ENCODE peak calls at places on chromosomes 3 and 15, in ten cellular contexts. U is ovary, H is left ventricle myocardium inferior, A is GM23338, C is pancreas, X is cardiac muscle cell, N is esophagus squamous epithelium, T is right cardiac atrium, Q is neural progenitor cell, O is fibroblast of pulmonary artery. Z is an unnamed sample.

GRCh38 chr3:46648096-46648495 is 35.8 kb downstream of the FAM240A start:
- DNase-seq in H (no peak), U (no peak), X (no peak), A (no peak), T (no peak), Q (no peak), C (no peak), O (no peak), N (no peak), Z (no peak)

GRCh38 chr15:92902020-92902419 is 1.9 kb downstream of the CHD2 start:
- DNase-seq in O (no peak), A (no peak), H (no peak), N (no peak), U (no peak), C (no peak), X (no peak), T (no peak), Q (no peak), Z (no peak)

GRCh38 chr3:61991706-61992105 is 381.6 kb downstream of the FEZF2 start:
- DNase-seq in N (no peak), Q (no peak), T (no peak), O (no peak), H (no peak), U (no peak), A (no peak), C (no peak), X (no peak), Z (no peak)

GRCh38 chr3:8485141-8485840 is 16.3 kb upstream of the LMCD1 start:
- DNase-seq in N (no peak), T (no peak), O (no peak), U (no peak), X (no peak), Q (no peak), H (no peak), A (no peak), C (no peak), Z (no peak)

GRCh38 chr3:149134560-149134959 is 5.1 kb downstream of the HPS3 start:
- DNase-seq in Q (no peak), T (no peak), X (no peak), C (no peak), N (no peak), O (peak; percentile 20), H (no peak), U (no peak), A (no peak), Z (no peak)

GRCh38 chr3:12687948-12688347 is 24.0 kb upstream of the RAF1 start:
- DNase-seq in C (no peak), Q (no peak), T (no peak), U (no peak), N (no peak), X (no peak), A (no peak), O (no peak), H (no peak), Z (no peak)

GRCh38 chr3:140630366-140630765 is 47.5 kb upstream of the TRIM42 start:
- DNase-seq in Q (no peak), O (no peak), N (no peak), U (no peak), H (no peak), T (no peak), A (no peak), C (no peak), X (no peak), Z (no peak)

GRCh38 chr15:52780172-52780980 is 9.8 kb downstream of the ONECUT1 start:
- DNase-seq in Q (peak; percentile 73), N (no peak), H (peak; percentile 55), C (peak; percentile 86), A (peak; percentile 77), X (peak; percentile 68), T (peak; percentile 46), O (peak; percentile 66), U (no peak), Z (peak; percentile 43)

GRCh38 chr15:83164409-83165404 is 42.9 kb downstream of the HDGFL3 start:
- DNase-seq in U (no peak), H (no peak), A (no peak), C (no peak), O (peak; percentile 55), Q (no peak), X (no peak), T (no peak), N (no peak), Z (no peak)

GRCh38 chr15:56366211-56366610 is 985 bp downstream of the TEX9 start:
- DNase-seq in A (peak; percentile 36), Q (peak; percentile 5), O (no peak), C (no peak), U (no peak), T (no peak), N (no peak), H (no peak), X (no peak), Z (no peak)

GRCh38 chr3:18562364-18563154 is 137.4 kb upstream of the SATB1 start:
- DNase-seq in O (no peak), T (no peak), N (no peak), C (no peak), X (no peak), Q (no peak), H (no peak), U (no peak), A (no peak), Z (no peak)

GRCh38 chr15:86650084-86650483 is 570.4 kb downstream of the AGBL1 start:
- DNase-seq in C (no peak), O (no peak), A (no peak), H (no peak), U (no peak), T (no peak), N (no peak), X (no peak), Q (no peak), Z (no peak)

GRCh38 chr15:90716317-90716975 is 700 bp upstream of the BLM start:
- DNase-seq in X (no peak), H (no peak), Q (no peak), U (no peak), C (no peak), A (peak; percentile 8), N (no peak), O (peak; percentile 16), T (no peak), Z (no peak)

GRCh38 chr15:101170568-101171350 is 81.1 kb downstream of the CHSY1 start:
- DNase-seq in X (no peak), O (peak; percentile 74), H (no peak), A (no peak), N (no peak), C (no peak), Q (no peak), U (no peak), T (peak; percentile 72), Z (no peak)

GRCh38 chr15:89799011-89799924 is 15.4 kb downstream of the ANPEP start:
- DNase-seq in Q (no peak), C (peak; percentile 53), A (no peak), H (no peak), N (no peak), X (no peak), O (no peak), U (no peak), T (no peak), Z (no peak)

GRCh38 chr15:75131269-75131643 is 70.4 kb upstream of the C15orf39 start:
- DNase-seq in C (no peak), U (no peak), N (no peak), T (no peak), X (no peak), Q (no peak), H (no peak), O (no peak), A (no peak), Z (no peak)

GRCh38 chr3:42387802-42388651 is 22.4 kb downstream of the LYZL4 start:
- DNase-seq in A (no peak), N (no peak), O (peak; percentile 11), U (no peak), X (no peak), T (no peak), H (no peak), C (no peak), Q (no peak), Z (no peak)

GRCh38 chr15:101437209-101437608 is 52.3 kb downstream of the PCSK6 start:
- DNase-seq in N (no peak), X (no peak), Q (no peak), C (no peak), O (no peak), U (no peak), H (no peak), T (no peak), A (no peak), Z (peak; percentile 68)

GRCh38 chr3:160564205-160564922 is 1.0 kb downstream of the KPNA4 start:
- DNase-seq in T (no peak), U (no peak), A (peak; percentile 48), X (peak; percentile 29), C (no peak), O (no peak), H (no peak), N (no peak), Q (peak; percentile 41), Z (peak; percentile 31)

GRCh38 chr3:138459619-138460535 is 25.5 kb downstream of the ESYT3 start:
- DNase-seq in O (no peak), A (no peak), H (no peak), N (no peak), C (no peak), X (no peak), U (no peak), T (no peak), Q (no peak), Z (no peak)

GRCh38 chr3:152524198-152525140 is 255.7 kb downstream of the MBNL1 start:
- DNase-seq in T (no peak), X (peak; percentile 72), O (peak; percentile 83), H (no peak), U (no peak), A (peak; percentile 64), C (no peak), Q (peak; percentile 57), N (no peak), Z (no peak)

GRCh38 chr3:37993811-37994638 is 3.4 kb downstream of the VILL start:
- DNase-seq in Q (peak; percentile 61), A (peak; percentile 80), U (peak; percentile 86), O (peak; percentile 84), H (peak; percentile 79), T (peak; percentile 87), N (peak; percentile 19), X (no peak), C (peak; percentile 70), Z (peak; percentile 40)
- H3K4me3 ChIP-seq in Q (peak overlapping the region; percentile 47), A (peak overlapping the region; percentile 89), U (peak overlapping the region; percentile 60), O (peak overlapping the region; percentile 64), H (peak overlapping the region; percentile 66), T (peak overlapping the region; percentile 71), N (peak overlapping the region; percentile 50), X (no peak overlapping the region), C (peak overlapping the region; percentile 41), Z (peak overlapping the region; percentile 63)

GRCh38 chr3:177591371-177591770 is 394.1 kb upstream of the TBL1XR1 start:
- DNase-seq in C (no peak), H (no peak), A (no peak), O (no peak), T (no peak), U (no peak), X (no peak), Q (no peak), N (no peak), Z (no peak)
- H3K4me3 ChIP-seq in C (no peak overlapping the region), H (no peak overlapping the region), A (no peak overlapping the region), O (no peak overlapping the region), T (no peak overlapping the region), U (no peak overlapping the region), X (no peak overlapping the region), Q (no peak overlapping the region), N (no peak overlapping the region), Z (no peak overlapping the region)

GRCh38 chr15:24961967-24962366 is 7.2 kb downstream of the SNRPN start:
- DNase-seq in N (no peak), T (no peak), O (no peak), Q (no peak), C (no peak), A (no peak), H (no peak), X (no peak), U (no peak), Z (no peak)
- H3K4me3 ChIP-seq in N (no peak overlapping the region), T (no peak overlapping the region), O (no peak overlapping the region), Q (no peak overlapping the region), C (no peak overlapping the region), A (no peak overlapping the region), H (no peak overlapping the region), X (no peak overlapping the region), U (no peak overlapping the region), Z (no peak overlapping the region)

GRCh38 chr15:63553388-63553791 is 43.8 kb upstream of the FBXL22 start:
- DNase-seq in O (peak; percentile 96), N (no peak), T (peak; percentile 15), A (peak; percentile 67), Q (no peak), X (peak; percentile 63), H (no peak), U (peak; percentile 34), C (no peak), Z (no peak)
- H3K4me3 ChIP-seq in O (peak overlapping the region; percentile 39), N (no peak overlapping the region), T (no peak overlapping the region), A (no peak overlapping the region), Q (no peak overlapping the region), X (no peak overlapping the region), H (peak overlapping the region; percentile 14), U (no peak overlapping the region), C (no peak overlapping the region), Z (no peak overlapping the region)